ENCODE peak calls at places on chromosome 2, in seven cellular contexts. R is tibial nerve, V is RWPE1, F is heart left ventricle, Q is cardiac muscle cell, C is A549, L is tibial artery. D is an unnamed sample.

GRCh38 chr2:74512744-74513604 is 1.3 kb upstream of the TLX2 start:
- DNase-seq in R (no peak), V (no peak), F (no peak), Q (no peak), C (no peak), L (no peak), D (no peak)

GRCh38 chr2:2057125-2057721 is 273.9 kb downstream of the MYT1L start:
- DNase-seq in R (peak; percentile 19), V (no peak), F (peak; percentile 91), Q (no peak), C (no peak), L (peak; percentile 70), D (no peak)

GRCh38 chr2:9703085-9703641 is 72.4 kb upstream of the YWHAQ start:
- DNase-seq in R (peak; percentile 19), V (peak; percentile 87), F (no peak), Q (no peak), C (peak; percentile 90), L (no peak), D (peak; percentile 29)

GRCh38 chr2:105391058-105391627 is 7.7 kb downstream of the FHL2 start:
- DNase-seq in R (no peak), V (peak; percentile 56), F (no peak), Q (no peak), C (no peak), L (no peak), D (no peak)

GRCh38 chr2:47345584-47345913 is 57.4 kb upstream of the MSH2 start:
- DNase-seq in R (no peak), V (no peak), F (no peak), Q (no peak), C (no peak), L (no peak), D (no peak)

GRCh38 chr2:35973737-35974132 is 381.8 kb upstream of the CRIM1 start:
- DNase-seq in R (no peak), V (no peak), F (peak; percentile 82), Q (no peak), C (no peak), L (no peak), D (peak; percentile 12)

GRCh38 chr2:220845766-220846273 is 726.3 kb downstream of the EPHA4 start:
- DNase-seq in R (no peak), V (no peak), F (no peak), Q (no peak), C (no peak), L (no peak), D (no peak)

GRCh38 chr2:99861376-99861760 is 281.0 kb downstream of the AFF3 start:
- DNase-seq in R (no peak), V (no peak), F (no peak), Q (no peak), C (no peak), L (no peak), D (no peak)

GRCh38 chr2:74489906-74490305 is 7.0 kb downstream of the TTC31 start:
- DNase-seq in R (no peak), V (no peak), F (no peak), Q (no peak), C (no peak), L (no peak), D (no peak)

GRCh38 chr2:127142663-127143630 is 36.0 kb upstream of the BIN1 start:
- DNase-seq in R (no peak), V (no peak), F (no peak), Q (no peak), C (no peak), L (no peak), D (no peak)

GRCh38 chr2:61151434-61151833 is 10.6 kb upstream of the C2orf74 start:
- DNase-seq in R (no peak), V (peak; percentile 24), F (no peak), Q (no peak), C (no peak), L (no peak), D (no peak)

GRCh38 chr2:181122601-181123000 is 142.2 kb downstream of the UBE2E3 start:
- DNase-seq in R (no peak), V (no peak), F (no peak), Q (no peak), C (no peak), L (no peak), D (no peak)

GRCh38 chr2:31205186-31205585 is 12.1 kb downstream of the CAPN14 start:
- DNase-seq in R (no peak), V (no peak), F (no peak), Q (no peak), C (no peak), L (no peak), D (no peak)

GRCh38 chr2:107001551-107001950 is 115.6 kb upstream of the ST6GAL2 start:
- DNase-seq in R (no peak), V (no peak), F (no peak), Q (no peak), C (no peak), L (no peak), D (no peak)

GRCh38 chr2:23209059-23209458 is 175.9 kb upstream of the KLHL29 start:
- DNase-seq in R (no peak), V (no peak), F (no peak), Q (no peak), C (no peak), L (no peak), D (no peak)

GRCh38 chr2:206614825-206615224 is 27.5 kb upstream of the FAM237A start:
- DNase-seq in R (no peak), V (peak; percentile 66), F (no peak), Q (no peak), C (peak; percentile 27), L (no peak), D (no peak)

GRCh38 chr2:175233135-175233719 is 51.7 kb upstream of the ATP5MC3 start:
- DNase-seq in R (no peak), V (peak; percentile 59), F (no peak), Q (no peak), C (no peak), L (no peak), D (peak; percentile 16)

GRCh38 chr2:134142903-134143302 is 111.0 kb upstream of the MGAT5 start:
- DNase-seq in R (no peak), V (peak; percentile 70), F (no peak), Q (no peak), C (no peak), L (no peak), D (no peak)

GRCh38 chr2:46615555-46616487 is 136.5 kb downstream of the TMEM247 start:
- DNase-seq in R (no peak), V (peak; percentile 11), F (no peak), Q (peak; percentile 4), C (peak; percentile 14), L (no peak), D (no peak)

DNA sequence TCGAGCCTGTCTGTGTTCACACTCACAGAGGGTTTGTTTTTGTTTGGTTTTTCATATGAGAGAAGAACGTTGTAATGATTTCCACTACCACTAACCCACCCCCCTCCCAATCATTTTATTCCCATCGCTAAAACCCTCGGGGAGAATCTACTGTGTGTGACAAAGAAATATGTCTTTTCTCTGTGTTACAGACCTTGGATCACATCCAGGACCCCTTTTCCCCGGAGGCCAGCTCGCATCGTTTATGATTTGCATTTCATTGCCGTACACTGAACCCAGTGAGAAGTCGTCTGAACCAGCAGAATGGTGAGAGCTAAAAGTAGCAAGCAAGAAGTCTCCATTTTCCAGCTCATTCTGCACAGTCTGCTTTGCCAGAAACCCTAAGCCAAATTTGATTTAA is 103.6 kb downstream of the FTCDNL1 start:
- DNase-seq in R (no peak), V (no peak), F (peak; percentile 24), Q (no peak), C (no peak), L (no peak), D (no peak)
- H3K27ac ChIP-seq in R (no peak overlapping the region), V (no peak overlapping the region), F (peak overlapping the region; percentile 14), Q (no peak overlapping the region), C (no peak overlapping the region), L (no peak overlapping the region), D (no peak overlapping the region)

GRCh38 chr2:128607440-128607839 is 288.8 kb upstream of the HS6ST1 start:
- DNase-seq in R (peak; percentile 9), V (no peak), F (no peak), Q (no peak), C (no peak), L (peak; percentile 59), D (no peak)

GRCh38 chr2:128605421-128605820 is 286.8 kb upstream of the HS6ST1 start:
- DNase-seq in R (no peak), V (no peak), F (no peak), Q (no peak), C (no peak), L (peak; percentile 43), D (no peak)

GRCh38 chr2:128604045-128604444 is 285.4 kb upstream of the HS6ST1 start:
- DNase-seq in R (no peak), V (no peak), F (no peak), Q (no peak), C (no peak), L (peak; percentile 56), D (no peak)

GRCh38 chr2:128606837-128607236 is 288.2 kb upstream of the HS6ST1 start:
- DNase-seq in R (peak; percentile 7), V (no peak), F (no peak), Q (no peak), C (no peak), L (peak; percentile 31), D (no peak)

DNA sequence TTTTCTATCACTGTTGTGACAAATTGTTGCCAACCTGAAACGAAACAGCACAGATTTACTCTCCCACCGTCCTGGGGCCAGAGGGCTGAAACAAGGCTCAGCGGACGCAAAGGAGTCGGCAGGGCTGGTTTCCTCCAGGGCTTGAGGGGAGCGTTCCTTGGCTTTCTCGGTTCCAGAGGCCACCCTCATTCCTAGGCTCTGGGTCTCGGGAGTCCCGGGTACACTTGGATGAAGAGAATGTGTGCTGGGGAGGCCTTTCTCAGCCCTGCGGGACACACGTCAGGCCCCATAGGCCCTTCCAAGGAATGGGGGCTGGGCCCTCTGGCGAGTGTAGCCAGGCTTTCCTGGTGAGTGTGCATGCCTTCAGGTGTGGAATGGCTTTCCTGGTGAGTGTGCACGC is 287.3 kb upstream of the HS6ST1 start:
- DNase-seq in R (no peak), V (no peak), F (no peak), Q (no peak), C (no peak), L (peak; percentile 43), D (no peak)
- H3K27ac ChIP-seq in R (no peak overlapping the region), V (no peak overlapping the region), F (no peak overlapping the region), Q (no peak overlapping the region), C (no peak overlapping the region), L (no peak overlapping the region), D (no peak overlapping the region)

GRCh38 chr2:7693246-7694065 is 776.2 kb downstream of the RNF144A start:
- DNase-seq in R (no peak), V (no peak), F (no peak), Q (no peak), C (no peak), L (no peak), D (no peak)
- H3K27ac ChIP-seq in R (no peak overlapping the region), V (peak overlapping the region; percentile 64), F (no peak overlapping the region), Q (no peak overlapping the region), C (no peak overlapping the region), L (no peak overlapping the region), D (peak overlapping the region; percentile 76)

GRCh38 chr2:210222607-210223006 is 2.6 kb downstream of the ACADL start:
- DNase-seq in R (no peak), V (no peak), F (no peak), Q (no peak), C (no peak), L (no peak), D (no peak)
- H3K27ac ChIP-seq in R (no peak overlapping the region), V (no peak overlapping the region), F (no peak overlapping the region), Q (no peak overlapping the region), C (no peak overlapping the region), L (peak overlapping the region; percentile 89), D (no peak overlapping the region)

D was measured in epithelial cell of prostate.